ENCODE peak calls at places on chromosomes 13 and 19, in ten cellular contexts. R is caudate nucleus; Y is EH; P is neuronal stem cell; W is activated T-helper 9 cell treated with anti-CD3 and anti-CD28 coated beads, Interleukin-2, amount 50 U/mL, for 16 hours; S is WTC11; I is EL; O is stimulated activated CD8-positive, alpha-beta memory T cell treated with anti-CD3 and anti-CD28 coated beads, Interleukin-4, amount 100 ng/mL, for 4 hours; M is NCI-H1048; G is activated gamma-delta T cell. A is an unnamed sample.
A peak's percentile ranks its signal among the peaks of the same experiment; 100 is the strongest.

GRCh38 chr13:110343241-110343865 is 36.3 kb downstream of the COL4A2 start:
- DNase-seq in G (no peak), P (no peak), M (no peak), R (no peak), W (no peak), Y (no peak), I (no peak), S (no peak), O (no peak), A (no peak)

GRCh38 chr19:49881186-49881585 is 3.7 kb downstream of the TBC1D17 start:
- DNase-seq in M (no peak), S (no peak), O (no peak), P (no peak), G (no peak), R (no peak), Y (no peak), I (no peak), W (no peak), A (no peak)

GRCh38 chr13:49112782-49113525 is 107.2 kb upstream of the MLNR start:
- DNase-seq in M (no peak), I (no peak), G (no peak), Y (no peak), O (no peak), W (no peak), S (no peak), R (no peak), P (peak; percentile 23), A (no peak)

GRCh38 chr19:46607441-46607841 is 6.3 kb downstream of the CALM3 start:
- DNase-seq in O (no peak), M (no peak), R (no peak), Y (no peak), S (peak; percentile 5), W (no peak), P (no peak), G (no peak), I (no peak), A (no peak)

GRCh38 chr13:105035092-105035491 is 1500.4 kb downstream of the EFNB2 start:
- DNase-seq in P (no peak), Y (no peak), M (peak; percentile 88), O (no peak), S (no peak), W (no peak), I (no peak), G (no peak), R (no peak), A (no peak)

GRCh38 chr13:33710924-33711323 is 107.0 kb upstream of the RFC3 start:
- DNase-seq in Y (no peak), I (no peak), R (no peak), S (no peak), M (no peak), W (no peak), P (no peak), O (no peak), G (no peak), A (no peak)

GRCh38 chr19:35509018-35509652 is 4.3 kb downstream of the DMKN start:
- DNase-seq in O (peak; percentile 19), M (no peak), S (peak; percentile 60), G (no peak), I (no peak), W (no peak), Y (no peak), R (no peak), P (no peak), A (no peak)

GRCh38 chr13:64314286-64314685 is 2898.6 kb upstream of the PCDH20 start:
- DNase-seq in O (no peak), M (no peak), W (no peak), Y (peak; percentile 78), R (no peak), G (no peak), I (peak; percentile 64), P (no peak), S (no peak), A (no peak)

GRCh38 chr19:39223703-39224279 is 19.7 kb upstream of the SYCN start:
- DNase-seq in W (no peak), S (peak; percentile 67), M (no peak), R (no peak), G (no peak), I (no peak), Y (peak; percentile 41), P (peak; percentile 37), O (no peak), A (no peak)

GRCh38 chr19:55927991-55928390 is 4.1 kb downstream of the NLRP13 start:
- DNase-seq in O (no peak), Y (no peak), W (no peak), R (no peak), S (no peak), I (no peak), M (no peak), P (no peak), G (no peak), A (no peak)

GRCh38 chr13:48156466-48156865 is 61.6 kb upstream of the MED4 start:
- DNase-seq in W (peak; percentile 50), O (peak; percentile 40), M (no peak), P (no peak), S (peak; percentile 29), G (no peak), Y (no peak), R (no peak), I (no peak), A (no peak)

GRCh38 chr13:36787181-36787580 is 31.8 kb upstream of the RFXAP start:
- DNase-seq in I (no peak), Y (no peak), O (no peak), S (no peak), P (no peak), W (no peak), G (no peak), R (no peak), M (no peak), A (no peak)

GRCh38 chr19:48466571-48467325 is 2.4 kb upstream of the CYTH2 start:
- DNase-seq in I (peak; percentile 77), M (no peak), P (no peak), R (no peak), O (no peak), S (no peak), G (no peak), W (no peak), Y (peak; percentile 62), A (no peak)

GRCh38 chr13:20057963-20058362 is 99.4 kb downstream of the ZMYM2 start:
- DNase-seq in G (no peak), Y (no peak), M (no peak), W (no peak), R (no peak), S (no peak), P (no peak), O (no peak), I (no peak), A (no peak)

GRCh38 chr19:7605490-7606222 is 10.0 kb downstream of the CAMSAP3 start:
- DNase-seq in M (peak; percentile 71), I (peak; percentile 32), G (no peak), P (no peak), Y (peak; percentile 24), R (no peak), W (no peak), S (peak; percentile 89), O (no peak), A (no peak)

GRCh38 chr13:59250276-59250990 is 913.3 kb downstream of the DIAPH3 start:
- DNase-seq in O (no peak), S (no peak), W (no peak), G (no peak), R (no peak), M (no peak), I (no peak), P (no peak), Y (no peak), A (no peak)

GRCh38 chr13:39385621-39386231 is 217.3 kb downstream of the LHFPL6 start:
- DNase-seq in Y (peak; percentile 68), P (peak; percentile 36), R (no peak), O (no peak), I (no peak), W (no peak), M (no peak), G (no peak), S (no peak), A (no peak)

GRCh38 chr13:23876265-23876664 is 12.9 kb downstream of the MIPEP start:
- DNase-seq in M (no peak), W (no peak), R (no peak), G (no peak), S (no peak), O (no peak), I (no peak), P (no peak), Y (peak; percentile 39), A (no peak)

GRCh38 chr19:23981863-23982262 is 67.2 kb downstream of the ZNF726 start:
- DNase-seq in P (no peak), R (no peak), M (no peak), S (no peak), W (no peak), G (no peak), O (no peak), I (no peak), Y (no peak), A (no peak)

GRCh38 chr19:7280940-7281666 is 13.1 kb downstream of the INSR start:
- DNase-seq in Y (no peak), O (no peak), P (no peak), W (no peak), R (no peak), I (no peak), S (no peak), G (no peak), M (no peak), A (no peak)

GRCh38 chr19:2586196-2586595 is 110.3 kb downstream of the GADD45B start:
- DNase-seq in G (no peak), P (no peak), M (no peak), S (no peak), O (no peak), I (no peak), Y (no peak), W (no peak), R (no peak), A (no peak)

GRCh38 chr19:39413269-39413902 is 917 bp downstream of the PLEKHG2 start:
- DNase-seq in W (no peak), S (peak; percentile 65), I (peak; percentile 62), Y (peak; percentile 64), M (no peak), R (no peak), G (peak; percentile 35), P (no peak), O (no peak), A (no peak)

GRCh38 chr19:38433268-38433733 is at the start of gene RYR1:
- DNase-seq in Y (peak; percentile 52), S (peak; percentile 97), I (peak; percentile 35), M (no peak), P (peak; percentile 68), G (no peak), W (peak; percentile 31), R (peak; percentile 8), O (no peak), A (no peak)

GRCh38 chr13:44870456-44870929 is 118.8 kb downstream of the NUFIP1 start:
- DNase-seq in W (no peak), I (no peak), R (no peak), S (no peak), P (no peak), M (no peak), G (no peak), O (no peak), Y (no peak), A (no peak)

GRCh38 chr19:51570962-51571575 is at the start of gene ZNF175:
- DNase-seq in M (peak; percentile 85), R (peak; percentile 92), I (peak; percentile 97), W (peak; percentile 77), O (peak; percentile 73), P (peak; percentile 95), G (no peak), S (peak; percentile 92), Y (peak; percentile 98), A (peak; percentile 54)

GRCh38 chr13:71949441-71949840 is 82.4 kb upstream of the DACH1 start:
- DNase-seq in O (no peak), S (no peak), I (no peak), P (no peak), G (no peak), Y (no peak), W (no peak), M (no peak), R (no peak), A (no peak)

GRCh38 chr19:30324982-30325381 is 47.2 kb upstream of the ZNF536 start:
- DNase-seq in Y (no peak), I (no peak), O (no peak), W (no peak), S (no peak), G (no peak), R (no peak), P (no peak), M (no peak), A (no peak)

GRCh38 chr13:42094641-42095040 is 46.2 kb downstream of the DGKH start:
- DNase-seq in O (no peak), Y (no peak), R (no peak), I (no peak), G (no peak), M (no peak), S (no peak), W (no peak), P (no peak), A (no peak)